ENCODE peak calls at places on chromosomes 12 and 14, in five cellular contexts. A, O, W, G and Y are unnamed samples.

GRCh38 chr14:62162998-62163589 is 400.9 kb downstream of the SNAPC1 start:
- DNase-seq in A (no peak), O (peak), W (peak), G (no peak), Y (peak)

GRCh38 chr14:28308727-28309126 is 457.9 kb upstream of the FOXG1 start:
- DNase-seq in A (no peak), O (peak), W (peak), G (no peak), Y (no peak)

GRCh38 chr14:85702191-85702590 is 172.2 kb downstream of the FLRT2 start:
- DNase-seq in A (no peak), O (peak), W (peak), G (no peak), Y (no peak)

GRCh38 chr12:75979181-75979580 is 52.4 kb downstream of the PHLDA1 start:
- DNase-seq in A (no peak), O (peak), W (no peak), G (no peak), Y (no peak)

GRCh38 chr12:5923043-5923605 is 21.9 kb downstream of the ANO2 start:
- DNase-seq in A (no peak), O (no peak), W (no peak), G (no peak), Y (no peak)

GRCh38 chr12:116977465-116978380 is 67.0 kb downstream of the FBXW8 start:
- DNase-seq in A (no peak), O (no peak), W (no peak), G (no peak), Y (no peak)

GRCh38 chr14:96102071-96102856 is 63.1 kb downstream of the C14orf132 start:
- DNase-seq in A (no peak), O (no peak), W (peak), G (no peak), Y (no peak)

GRCh38 chr14:104090071-104090748 is 4.7 kb downstream of the ASPG start:
- DNase-seq in A (no peak), O (peak), W (peak), G (peak), Y (no peak)

GRCh38 chr14:56119221-56119967 is 1.2 kb downstream of the PELI2 start:
- DNase-seq in A (peak), O (peak), W (peak), G (no peak), Y (no peak)

GRCh38 chr12:124713436-124714082 is 146.1 kb upstream of the NCOR2 start:
- DNase-seq in A (peak), O (peak), W (peak), G (no peak), Y (peak)

GRCh38 chr12:121430821-121431415 is 31.0 kb downstream of the RNF34 start:
- DNase-seq in A (no peak), O (no peak), W (no peak), G (no peak), Y (no peak)

GRCh38 chr14:26605602-26606001 is 7.8 kb upstream of the NOVA1 start:
- DNase-seq in A (no peak), O (no peak), W (no peak), G (no peak), Y (no peak)

DNA sequence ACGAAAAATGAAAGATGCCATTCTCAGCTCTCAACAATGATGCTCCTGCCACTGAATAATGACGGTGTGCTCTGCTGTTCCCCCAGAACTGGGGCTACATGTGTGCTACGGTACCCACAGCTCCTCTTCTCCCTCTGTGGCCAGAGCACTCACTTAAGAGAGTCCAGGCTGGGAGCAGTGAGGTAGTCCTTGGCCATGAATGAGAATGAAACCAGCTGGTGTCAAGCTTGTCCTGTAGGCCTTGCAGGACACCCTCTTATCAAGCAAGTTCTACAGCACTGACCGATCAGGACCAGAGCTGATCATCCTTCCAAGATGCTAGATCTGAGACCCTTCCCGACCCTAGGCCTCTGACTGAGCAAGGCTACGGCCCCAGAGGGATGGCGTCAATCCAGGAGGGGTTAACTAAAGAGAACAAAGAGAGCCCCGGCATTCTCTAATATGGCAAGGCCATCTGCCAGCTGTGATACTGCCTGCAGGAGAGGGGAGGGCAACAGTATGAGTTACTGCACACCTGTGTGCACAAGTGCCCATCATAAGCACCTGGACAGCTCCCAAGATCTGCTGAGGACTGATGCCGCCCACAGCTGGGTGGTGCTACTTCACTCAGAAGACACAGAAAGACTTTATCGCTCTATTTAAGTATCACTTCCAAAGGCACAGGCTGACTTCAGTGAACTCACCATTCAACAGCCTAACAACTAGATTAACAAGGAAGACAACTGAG is 30.5 kb downstream of the APPL2 start:
- DNase-seq in A (no peak), O (no peak), W (no peak), G (no peak), Y (no peak)
- H3K4me3 ChIP-seq in A (no peak), O (no peak), W (no peak), G (no peak), Y (no peak)

GRCh38 chr12:58920102-58920955 is at the start of gene LRIG3:
- DNase-seq in A (peak), O (peak), W (peak), G (peak), Y (peak)

GRCh38 chr12:58922849-58923248 is 2.5 kb upstream of the LRIG3 start:
- DNase-seq in A (no peak), O (peak), W (peak), G (no peak), Y (no peak)

GRCh38 chr12:58923781-58924180 is 3.5 kb upstream of the LRIG3 start:
- DNase-seq in A (no peak), O (no peak), W (no peak), G (no peak), Y (no peak)

GRCh38 chr12:58919271-58920101 is 818 bp downstream of the LRIG3 start:
- DNase-seq in A (no peak), O (peak), W (peak), G (no peak), Y (no peak)

DNA sequence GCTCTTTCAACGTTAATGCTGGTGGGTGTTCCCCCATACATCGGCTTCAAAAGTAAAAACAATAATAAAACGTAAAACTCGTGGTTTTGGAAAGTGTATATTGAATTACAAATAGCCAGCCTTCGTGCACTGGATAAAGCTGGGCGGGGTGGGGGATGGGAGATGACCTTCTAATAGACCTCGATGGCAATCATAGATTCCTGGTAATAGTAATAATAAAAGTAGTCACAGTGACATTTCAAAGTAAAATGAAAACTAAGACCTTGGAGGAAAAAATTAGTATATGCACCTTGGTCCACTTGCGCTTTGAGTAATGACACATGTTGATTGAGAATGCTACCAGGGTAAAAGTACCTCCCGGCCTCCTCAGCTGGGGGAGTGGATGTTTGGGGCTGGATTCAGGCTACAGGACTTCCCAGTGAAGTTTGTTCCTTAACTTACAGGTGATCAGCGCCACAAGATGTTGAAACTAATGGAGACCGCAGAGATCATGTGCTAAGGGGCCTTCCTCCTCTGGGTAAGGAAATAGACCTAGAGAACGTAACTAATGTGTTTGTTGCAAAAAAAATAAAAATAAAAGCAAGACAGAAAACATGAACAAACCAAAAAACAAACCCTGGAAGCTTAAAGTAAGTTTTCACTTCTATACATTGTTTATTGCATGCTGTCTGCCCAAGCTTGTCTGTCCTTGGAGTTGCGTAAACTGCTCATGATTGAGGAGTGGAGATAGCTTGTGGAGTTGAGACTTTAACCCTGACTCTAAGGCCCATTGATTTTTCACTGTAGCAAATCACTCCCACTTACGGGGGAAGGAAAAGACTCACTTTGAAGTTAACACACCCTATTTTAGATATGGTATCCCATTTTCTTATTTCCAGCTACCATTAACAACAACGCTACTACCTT is 905 bp upstream of the LRIG3 start:
- DNase-seq in A (no peak), O (no peak), W (no peak), G (no peak), Y (no peak)
- H3K4me3 ChIP-seq in A (peak), O (peak), W (peak), G (peak), Y (peak)

DNA sequence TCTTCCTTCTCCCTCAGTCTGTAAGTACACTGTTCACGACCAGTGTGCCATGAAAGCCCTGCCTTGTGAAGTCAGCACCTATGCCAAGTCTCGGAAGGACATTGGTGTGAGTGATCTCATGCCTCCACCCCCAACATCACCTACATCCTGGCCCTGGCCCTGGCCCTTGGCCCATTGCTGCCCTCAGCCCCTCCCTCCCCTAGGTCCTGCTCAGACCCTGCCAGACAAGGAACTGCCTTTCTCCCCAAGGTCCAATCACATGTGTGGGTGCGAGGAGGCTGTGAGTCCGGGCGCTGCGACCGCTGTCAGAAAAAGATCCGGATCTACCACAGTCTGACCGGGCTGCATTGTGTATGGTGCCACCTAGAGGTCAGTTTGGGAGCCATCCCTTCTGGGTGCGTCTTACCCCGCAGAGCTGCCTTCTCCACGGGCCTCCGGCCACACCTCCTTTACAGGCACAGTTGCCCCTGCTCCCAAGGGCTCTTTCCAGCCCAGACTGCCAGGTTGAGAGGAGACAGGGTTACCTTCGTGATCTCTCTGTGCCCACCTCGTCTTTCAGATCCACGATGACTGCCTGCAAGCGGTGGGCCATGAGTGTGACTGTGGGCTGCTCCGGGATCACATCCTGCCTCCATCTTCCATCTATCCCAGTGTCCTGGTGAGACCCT is 9.2 kb downstream of the DGKA start:
- DNase-seq in A (peak), O (peak), W (peak), G (peak), Y (peak)
- H3K4me3 ChIP-seq in A (peak), O (no peak), W (no peak), G (peak), Y (no peak)

DNA sequence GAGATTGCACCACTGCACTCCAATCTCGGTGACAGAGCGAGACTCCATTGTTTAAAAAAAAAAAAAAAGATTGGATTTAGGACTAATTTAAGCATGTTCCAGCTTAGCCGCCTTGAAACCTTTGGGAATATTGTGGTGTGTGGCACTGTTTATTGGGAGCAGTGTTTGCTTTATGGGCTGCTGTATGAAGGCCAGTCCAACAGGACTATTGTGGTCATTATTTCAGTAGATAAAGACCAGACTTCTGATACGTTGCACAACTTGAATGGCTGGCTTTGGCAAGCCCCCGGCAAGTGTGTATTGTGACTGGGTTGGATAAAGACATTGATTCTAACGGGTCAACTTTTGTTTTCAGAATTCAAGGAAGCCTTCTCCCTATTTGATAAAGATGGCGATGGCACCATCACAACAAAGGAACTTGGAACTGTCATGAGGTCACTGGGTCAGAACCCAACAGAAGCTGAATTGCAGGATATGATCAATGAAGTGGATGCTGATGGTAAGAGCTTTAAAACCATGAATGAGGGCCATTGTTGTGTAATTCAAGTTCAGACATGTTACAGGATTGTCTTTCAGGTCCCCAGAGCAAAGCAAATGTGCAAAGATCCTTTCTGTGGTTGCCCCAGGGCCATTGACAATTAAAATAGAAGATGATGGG is 4.2 kb downstream of the CALM1 start:
- DNase-seq in A (no peak), O (no peak), W (no peak), G (no peak), Y (no peak)
- H3K4me3 ChIP-seq in A (no peak), O (no peak), W (no peak), G (peak), Y (no peak)

DNA sequence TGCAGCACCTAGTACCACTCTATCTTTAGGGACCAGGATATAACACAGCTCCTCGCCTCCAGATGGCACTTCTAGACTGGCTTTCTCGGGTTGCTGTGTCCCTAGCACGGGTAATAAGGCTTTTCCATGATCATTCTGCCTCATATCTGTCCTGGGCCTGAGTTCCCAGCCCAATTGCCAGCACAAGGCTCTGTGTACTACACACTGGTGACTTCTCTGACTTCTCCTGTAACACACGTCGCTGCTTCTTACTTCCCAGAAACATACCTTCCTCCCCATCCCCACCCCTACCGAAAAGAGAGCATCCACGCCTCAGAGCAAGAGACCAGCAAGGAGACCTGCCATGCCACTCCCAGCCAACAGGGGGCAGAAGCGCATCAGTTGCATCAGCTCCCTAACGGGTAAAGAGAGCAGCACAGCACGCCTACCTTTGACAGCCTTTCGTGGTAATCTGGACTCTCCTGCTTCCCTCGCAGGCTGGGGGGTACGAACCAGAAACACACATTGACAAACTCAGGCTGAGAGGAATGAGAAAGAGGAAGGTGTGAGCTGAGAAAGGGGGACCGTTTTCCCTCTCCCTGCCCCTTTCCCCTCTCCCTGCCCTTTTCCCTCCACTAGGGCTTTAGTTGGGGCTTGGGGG is 21.2 kb upstream of the ZNF740 start:
- DNase-seq in A (peak), O (peak), W (peak), G (peak), Y (peak)
- H3K4me3 ChIP-seq in A (no peak), O (no peak), W (no peak), G (no peak), Y (peak)

GRCh38 chr14:65331652-65332051 is 80.9 kb upstream of the FUT8 start:
- DNase-seq in A (no peak), O (no peak), W (no peak), G (no peak), Y (no peak)

GRCh38 chr14:65332141-65332871 is 80.2 kb upstream of the FUT8 start:
- DNase-seq in A (no peak), O (peak), W (no peak), G (no peak), Y (no peak)

GRCh38 chr14:65330416-65330815 is 82.1 kb upstream of the FUT8 start:
- DNase-seq in A (no peak), O (no peak), W (no peak), G (no peak), Y (no peak)

GRCh38 chr14:65329911-65330310 is 82.6 kb upstream of the FUT8 start:
- DNase-seq in A (no peak), O (no peak), W (no peak), G (no peak), Y (no peak)

DNA sequence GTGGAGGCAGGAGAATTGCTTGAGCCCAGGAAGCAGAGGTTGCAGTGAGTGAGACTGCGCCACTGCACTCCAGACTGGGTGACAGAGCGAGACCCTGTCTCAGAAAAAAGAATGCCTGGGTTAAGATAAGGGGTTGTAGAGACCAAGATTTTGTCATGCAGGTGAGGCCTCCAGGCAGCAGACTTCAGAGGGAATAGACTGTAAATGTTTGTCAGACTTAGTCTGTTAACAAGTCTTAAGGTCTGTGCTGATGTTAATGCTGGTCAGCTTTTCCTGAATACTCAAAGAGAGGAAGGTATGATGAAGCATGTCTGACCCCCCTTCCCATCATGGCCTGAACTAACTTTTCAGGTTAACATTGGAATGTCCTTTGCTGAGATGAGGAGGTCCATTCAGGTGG is 83.0 kb upstream of the FUT8 start:
- DNase-seq in A (no peak), O (no peak), W (no peak), G (no peak), Y (no peak)
- H3K4me3 ChIP-seq in A (no peak), O (no peak), W (no peak), G (no peak), Y (no peak)